ENCODE peak calls at places on chromosomes 12 and 14, in five cellular contexts. U is left ventricle myocardium inferior, S is neural progenitor cell, A is lower lobe of right lung, N is endothelial cell of umbilical vein. G is an unnamed sample.

GRCh38 chr12:42641231-42641630 is 51.7 kb upstream of the PRICKLE1 start:
- DNase-seq in U (no peak), S (no peak), A (no peak), N (no peak), G (no peak)

GRCh38 chr12:105860556-105861207 is 278.1 kb downstream of the NUAK1 start:
- DNase-seq in U (no peak), S (no peak), A (no peak), N (no peak), G (no peak)

GRCh38 chr14:36747411-36748184 is 85.9 kb downstream of the PAX9 start:
- DNase-seq in U (no peak), S (peak; percentile 30), A (no peak), N (peak; percentile 14), G (no peak)

GRCh38 chr12:108788076-108788782 is 56.9 kb upstream of the CORO1C start:
- DNase-seq in U (peak; percentile 73), S (no peak), A (no peak), N (no peak), G (peak; percentile 44)

GRCh38 chr14:94458558-94459200 is 6.1 kb upstream of the SERPINA11 start:
- DNase-seq in U (no peak), S (no peak), A (no peak), N (no peak), G (no peak)

GRCh38 chr12:14884458-14884878 is 1.2 kb downstream of the MGP start:
- DNase-seq in U (peak; percentile 83), S (no peak), A (peak; percentile 79), N (peak; percentile 84), G (peak; percentile 87)

GRCh38 chr12:91250273-91250672 is 67.7 kb upstream of the DCN start:
- DNase-seq in U (no peak), S (no peak), A (no peak), N (no peak), G (no peak)

GRCh38 chr14:99768381-99768780 is 24.8 kb upstream of the EML1 start:
- DNase-seq in U (no peak), S (peak; percentile 61), A (no peak), N (no peak), G (no peak)

GRCh38 chr14:72652179-72652578 is 241.7 kb downstream of the DPF3 start:
- DNase-seq in U (no peak), S (no peak), A (no peak), N (no peak), G (no peak)

GRCh38 chr14:64721899-64722298 is 17.7 kb downstream of the PLEKHG3 start:
- DNase-seq in U (no peak), S (no peak), A (no peak), N (no peak), G (no peak)

GRCh38 chr12:94123127-94123526 is 25.2 kb upstream of the PLXNC1 start:
- DNase-seq in U (no peak), S (no peak), A (no peak), N (no peak), G (no peak)

GRCh38 chr12:52603314-52603713 is 2.1 kb upstream of the KRT72 start:
- DNase-seq in U (no peak), S (no peak), A (no peak), N (no peak), G (no peak)

GRCh38 chr14:91395998-91396660 is 21.5 kb downstream of the CCDC88C start:
- DNase-seq in U (no peak), S (no peak), A (no peak), N (no peak), G (no peak)

GRCh38 chr14:56294125-56294524 is 175.9 kb downstream of the PELI2 start:
- DNase-seq in U (no peak), S (peak; percentile 17), A (no peak), N (no peak), G (no peak)

GRCh38 chr12:57272337-57273151 is 21.6 kb upstream of the STAC3 start:
- DNase-seq in U (peak; percentile 35), S (no peak), A (no peak), N (peak; percentile 63), G (no peak)

GRCh38 chr12:57232156-57232756 is 2.7 kb downstream of the SHMT2 start:
- DNase-seq in U (no peak), S (no peak), A (peak; percentile 35), N (no peak), G (no peak)

GRCh38 chr12:52121848-52122838 is 42.6 kb downstream of the SMIM41 start:
- DNase-seq in U (peak; percentile 70), S (peak; percentile 85), A (peak; percentile 79), N (peak; percentile 33), G (peak; percentile 84)

GRCh38 chr12:128557231-128557630 is 266.5 kb downstream of the SLC15A4 start:
- DNase-seq in U (no peak), S (no peak), A (no peak), N (no peak), G (no peak)

GRCh38 chr12:12813120-12814101 is at the start of gene DDX47:
- DNase-seq in U (peak; percentile 97), S (peak; percentile 96), A (peak; percentile 97), N (peak; percentile 92), G (peak; percentile 98)
- TF ChIP-seq CTCF in U (peak; percentile 97), S (peak; percentile 89), A (peak; percentile 99), N (peak; percentile 99), G (peak; percentile 99)

GRCh38 chr12:88958961-88959360 is 378.7 kb upstream of the KITLG start:
- DNase-seq in U (no peak), S (peak; percentile 17), A (no peak), N (no peak), G (no peak)
- H3K27ac ChIP-seq in U (peak overlapping the region; percentile 27), S (peak overlapping the region; percentile 24), A (no peak overlapping the region), N (no peak overlapping the region), G (no peak overlapping the region)

DNA sequence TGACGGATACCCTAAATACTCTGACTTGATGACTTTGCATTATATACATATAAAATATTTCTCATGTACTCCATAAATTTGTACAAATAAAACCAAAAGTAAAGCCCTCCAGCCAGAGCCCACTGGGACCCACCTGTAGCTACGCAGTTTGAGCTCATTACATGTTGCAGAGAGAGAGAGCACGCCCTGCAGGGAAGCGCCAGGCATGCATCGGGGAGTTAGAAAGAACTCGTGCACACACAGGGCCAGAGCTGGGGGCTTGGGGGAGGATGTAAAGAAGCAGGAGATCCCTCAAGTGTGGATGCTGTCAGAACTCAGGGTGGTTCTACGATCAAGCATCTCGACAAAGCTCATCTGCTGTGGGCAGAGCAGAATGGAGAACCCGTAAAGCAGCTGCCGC is 178.5 kb upstream of the RTL1 start:
- DNase-seq in U (no peak), S (no peak), A (no peak), N (no peak), G (no peak)
- TF ChIP-seq CTCF in U (no peak), S (peak; percentile 24), A (no peak), N (no peak), G (no peak)

DNA sequence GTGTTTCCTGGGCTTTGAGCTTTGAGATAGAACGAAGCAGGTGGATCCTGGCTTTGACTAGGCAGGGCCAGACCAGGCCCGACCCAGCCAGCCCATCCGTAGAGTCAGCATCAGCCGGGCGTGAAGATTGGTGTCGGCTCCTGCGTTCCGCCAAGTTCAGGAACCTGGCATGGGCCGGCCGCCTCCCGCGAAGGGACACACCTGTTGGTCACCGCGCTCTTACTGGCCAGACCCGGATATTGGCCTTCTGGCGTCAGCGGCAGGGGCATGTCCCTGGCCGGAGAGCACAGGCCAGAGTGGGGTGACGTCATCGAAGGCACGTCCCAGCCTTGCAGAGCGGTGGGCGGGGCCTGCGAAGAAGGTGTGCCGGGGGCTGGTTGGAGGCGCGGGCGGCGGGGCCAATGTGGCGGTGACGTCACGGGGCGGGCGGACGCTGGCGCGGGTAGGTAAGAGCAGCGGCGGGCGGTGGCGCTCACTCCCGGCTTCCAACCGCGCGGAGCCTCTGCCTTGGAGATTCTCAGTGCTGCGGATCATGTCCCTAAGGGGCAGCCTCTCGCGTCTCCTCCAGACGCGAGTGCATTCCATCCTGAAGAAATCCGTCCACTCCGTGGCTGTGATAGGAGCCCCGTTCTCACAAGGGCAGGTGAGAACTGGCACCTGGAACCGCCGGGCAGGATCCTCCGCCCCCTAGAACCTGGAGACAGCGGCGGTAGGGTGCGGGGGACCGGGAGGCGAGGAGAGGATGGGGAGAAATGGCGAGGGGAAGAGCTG is at the start of gene ARG2:
- DNase-seq in U (peak; percentile 97), S (peak; percentile 100), A (peak; percentile 100), N (peak; percentile 96), G (peak; percentile 99)
- H3K27ac ChIP-seq in U (peak within 1 kb of the TSS; percentile 54), S (peak within 1 kb of the TSS; percentile 63), A (peak within 1 kb of the TSS; percentile 70), N (peak within 1 kb of the TSS; percentile 71), G (peak within 1 kb of the TSS; percentile 32)

GRCh38 chr14:92595267-92595666 is 81.7 kb downstream of the RIN3 start:
- DNase-seq in U (no peak), S (no peak), A (no peak), N (no peak), G (peak; percentile 4)

GRCh38 chr14:92599786-92600185 is 86.2 kb downstream of the RIN3 start:
- DNase-seq in U (no peak), S (no peak), A (no peak), N (no peak), G (no peak)

GRCh38 chr14:92597873-92598548 is 84.4 kb downstream of the RIN3 start:
- DNase-seq in U (no peak), S (no peak), A (no peak), N (no peak), G (no peak)

GRCh38 chr14:92598549-92598905 is 84.9 kb downstream of the RIN3 start:
- DNase-seq in U (no peak), S (no peak), A (no peak), N (no peak), G (no peak)

GRCh38 chr14:92596328-92596943 is 82.9 kb downstream of the RIN3 start:
- DNase-seq in U (no peak), S (peak; percentile 41), A (no peak), N (no peak), G (no peak)
- TF ChIP-seq CTCF in U (no peak), S (peak; percentile 54), A (no peak), N (no peak), G (no peak)

GRCh38 chr14:104732931-104733681 is 9.1 kb downstream of the ADSS1 start:
- DNase-seq in U (no peak), S (no peak), A (no peak), N (no peak), G (no peak)
- H3K27ac ChIP-seq in U (peak overlapping the region; percentile 98), S (no peak overlapping the region), A (peak overlapping the region; percentile 31), N (no peak overlapping the region), G (no peak overlapping the region)

G was measured in testis.